ENCODE peak calls at places on chromosomes 2 and 18, in ten cellular contexts. A is K562, B is fibroblast of lung, H is trophoblast cell, S is MM.1S, T is endothelial cell of umbilical vein, I is kidney, K is neural progenitor cell, C is endodermal cell, Y is GM23248. G is an unnamed sample.

GRCh38 chr2:158973111-158973510 is 4.7 kb downstream of the TANC1 start:
- DNase-seq in T (no peak), C (no peak), K (no peak), A (no peak), Y (no peak), S (no peak), H (no peak), B (no peak), I (no peak), G (no peak)

GRCh38 chr2:199273043-199273647 is 184.6 kb downstream of the SATB2 start:
- DNase-seq in T (no peak), H (no peak), A (no peak), B (peak; percentile 84), K (no peak), C (no peak), Y (peak; percentile 77), I (no peak), S (no peak), G (no peak)

GRCh38 chr2:176494949-176495353 is 225.7 kb downstream of the MTX2 start:
- DNase-seq in C (no peak), K (no peak), Y (peak; percentile 54), S (no peak), I (no peak), B (no peak), H (no peak), A (no peak), T (no peak), G (no peak)

GRCh38 chr2:205405752-205406151 is 276.5 kb upstream of the NRP2 start:
- DNase-seq in H (no peak), Y (peak; percentile 85), B (peak; percentile 93), S (no peak), A (no peak), C (no peak), T (peak; percentile 87), K (no peak), I (no peak), G (no peak)

GRCh38 chr2:134371041-134371440 is 117.2 kb downstream of the MGAT5 start:
- DNase-seq in B (no peak), C (no peak), Y (peak; percentile 60), S (no peak), T (no peak), A (no peak), I (no peak), H (no peak), K (no peak), G (no peak)

GRCh38 chr2:112839407-112840067 is 3.0 kb upstream of the IL1B start:
- DNase-seq in I (no peak), Y (peak; percentile 24), A (no peak), H (peak; percentile 42), K (no peak), T (no peak), S (no peak), B (no peak), C (peak; percentile 19), G (no peak)

GRCh38 chr2:112840068-112840445 is 3.5 kb upstream of the IL1B start:
- DNase-seq in Y (no peak), A (no peak), T (no peak), S (no peak), H (no peak), B (no peak), C (no peak), K (no peak), I (no peak), G (no peak)

GRCh38 chr2:39008663-39009062 is 112.2 kb downstream of the SOS1 start:
- DNase-seq in B (peak; percentile 47), I (no peak), S (no peak), Y (peak; percentile 14), C (no peak), T (peak; percentile 17), H (no peak), K (no peak), A (no peak), G (no peak)

DNA sequence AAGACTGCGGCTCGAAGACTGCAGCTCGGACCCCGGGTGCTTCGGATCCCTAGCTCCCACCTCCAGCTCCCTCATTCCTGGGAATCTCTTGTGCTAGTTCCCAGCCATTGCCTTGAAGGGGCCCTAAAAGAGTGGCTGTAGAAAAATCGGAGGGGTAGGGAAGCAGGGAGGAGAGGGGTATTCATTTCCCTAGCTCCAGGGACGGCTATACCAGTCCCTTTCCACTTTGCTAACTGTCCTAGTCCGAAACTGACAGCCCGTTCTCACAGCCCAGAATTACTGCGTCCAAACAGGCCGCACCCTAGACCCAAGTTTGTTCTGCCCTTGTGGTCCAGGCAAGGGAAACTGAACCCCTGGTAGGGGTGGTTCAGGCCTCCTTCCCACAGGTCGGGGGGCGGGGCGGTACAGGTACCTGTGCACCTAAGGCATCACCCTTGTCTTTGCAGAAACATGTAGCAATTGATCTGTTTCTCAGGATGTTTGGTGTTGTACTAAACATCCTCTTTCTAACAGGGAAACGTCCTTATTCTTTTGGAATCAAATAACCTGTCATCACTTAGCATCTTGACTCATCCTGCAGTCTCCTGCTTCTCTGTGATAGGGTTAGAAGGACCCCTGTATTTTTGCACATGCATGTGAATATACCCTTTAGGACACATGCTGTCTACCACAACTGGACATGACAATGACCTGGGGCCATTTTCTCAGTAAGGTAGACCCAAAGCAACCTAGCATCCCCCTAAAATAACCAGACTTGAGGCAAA is 4.0 kb downstream of the EMX1 start:
- DNase-seq in B (no peak), C (peak; percentile 33), S (no peak), K (no peak), Y (no peak), A (no peak), I (no peak), H (no peak), T (no peak), G (no peak)
- H3K9ac ChIP-seq in B (no peak overlapping the region), C (no peak overlapping the region), S (no peak overlapping the region), K (no peak overlapping the region), Y (no peak overlapping the region), A (no peak overlapping the region), I (peak overlapping the region; percentile 59), H (no peak overlapping the region), T (no peak overlapping the region), G (no peak overlapping the region)

DNA sequence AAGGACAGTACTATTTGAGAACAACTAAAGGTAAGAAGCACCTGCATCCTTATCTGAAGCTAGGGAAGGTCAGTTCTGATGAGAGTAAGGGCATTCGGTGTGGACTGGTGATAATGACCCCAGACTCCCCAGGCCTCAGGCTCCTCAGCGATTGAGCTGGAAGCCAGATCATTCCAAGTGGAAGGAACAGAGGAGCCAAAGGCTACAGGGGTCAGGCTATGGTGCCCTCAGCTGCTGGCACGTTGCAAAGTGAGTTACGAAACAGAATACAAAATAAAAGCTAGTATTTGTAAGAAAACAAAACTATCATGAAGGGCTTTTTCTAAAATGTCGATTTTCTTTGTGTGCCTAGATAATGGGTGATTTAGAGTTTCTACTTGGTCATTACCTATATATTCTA is 168.5 kb upstream of the LRRTM1 start:
- DNase-seq in H (no peak), S (no peak), C (no peak), A (no peak), K (no peak), T (no peak), Y (no peak), I (no peak), B (no peak), G (no peak)
- H3K27ac ChIP-seq in H (no peak overlapping the region), S (no peak overlapping the region), C (no peak overlapping the region), A (no peak overlapping the region), K (no peak overlapping the region), T (no peak overlapping the region), Y (no peak overlapping the region), I (no peak overlapping the region), B (no peak overlapping the region), G (no peak overlapping the region)

GRCh38 chr2:144515694-144516416 is 4.1 kb downstream of the ZEB2 start:
- DNase-seq in K (peak; percentile 66), S (no peak), I (peak; percentile 79), T (peak; percentile 64), B (peak; percentile 73), A (peak; percentile 32), H (no peak), Y (peak; percentile 76), C (peak; percentile 73), G (no peak)

GRCh38 chr2:144517825-144518699 is 1.9 kb downstream of the ZEB2 start:
- DNase-seq in S (no peak), B (peak; percentile 48), A (no peak), H (no peak), I (no peak), Y (peak; percentile 64), K (peak; percentile 54), T (no peak), C (peak; percentile 60), G (peak; percentile 49)

GRCh38 chr2:144515425-144515693 is 4.6 kb downstream of the ZEB2 start:
- DNase-seq in H (no peak), A (no peak), T (no peak), Y (no peak), B (no peak), C (no peak), S (no peak), K (no peak), I (no peak), G (no peak)

GRCh38 chr2:144516981-144517824 is 2.7 kb downstream of the ZEB2 start:
- DNase-seq in K (peak; percentile 67), I (peak; percentile 71), A (peak; percentile 62), S (peak; percentile 39), Y (peak; percentile 98), H (peak; percentile 54), T (peak; percentile 83), B (peak; percentile 97), C (peak; percentile 81), G (peak; percentile 66)

DNA sequence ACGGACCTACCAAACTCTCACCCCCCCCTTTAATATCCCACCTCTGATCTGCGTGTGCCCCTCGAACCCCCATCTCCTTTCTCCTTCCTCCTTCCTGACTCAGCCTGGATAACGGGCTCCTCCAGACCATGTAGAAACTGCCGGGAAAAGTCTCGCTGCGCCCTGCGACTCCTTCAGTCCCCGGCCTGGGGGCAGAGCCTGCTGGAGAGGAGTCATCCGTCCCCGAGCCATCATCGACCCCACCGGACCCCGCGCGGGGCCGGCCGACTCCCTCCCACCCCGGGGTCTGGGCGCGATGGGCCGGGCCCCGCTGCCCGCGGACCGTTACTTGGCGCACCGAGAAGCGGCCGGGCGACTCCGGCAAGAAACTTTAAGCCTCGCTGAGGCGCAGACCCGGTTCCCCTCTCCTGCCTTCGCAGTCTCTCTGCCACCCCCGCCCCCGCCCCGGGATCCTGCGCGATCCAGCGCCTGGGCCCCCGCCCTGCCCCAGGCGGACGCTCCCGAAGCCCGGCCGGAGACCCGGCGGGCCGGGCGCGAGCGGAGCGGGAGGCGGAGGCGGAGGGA is 3.4 kb downstream of the ZEB2 start:
- DNase-seq in T (peak; percentile 54), C (peak; percentile 76), H (no peak), I (peak; percentile 71), S (no peak), K (peak; percentile 50), Y (peak; percentile 77), A (no peak), B (peak; percentile 51), G (no peak)
- H3K9ac ChIP-seq in T (peak overlapping the region; percentile 99), C (no peak overlapping the region), H (peak overlapping the region; percentile 3), I (peak overlapping the region; percentile 53), S (no peak overlapping the region), K (peak overlapping the region; percentile 68), Y (peak overlapping the region; percentile 99), A (peak overlapping the region; percentile 97), B (peak overlapping the region; percentile 97), G (peak overlapping the region; percentile 72)

DNA sequence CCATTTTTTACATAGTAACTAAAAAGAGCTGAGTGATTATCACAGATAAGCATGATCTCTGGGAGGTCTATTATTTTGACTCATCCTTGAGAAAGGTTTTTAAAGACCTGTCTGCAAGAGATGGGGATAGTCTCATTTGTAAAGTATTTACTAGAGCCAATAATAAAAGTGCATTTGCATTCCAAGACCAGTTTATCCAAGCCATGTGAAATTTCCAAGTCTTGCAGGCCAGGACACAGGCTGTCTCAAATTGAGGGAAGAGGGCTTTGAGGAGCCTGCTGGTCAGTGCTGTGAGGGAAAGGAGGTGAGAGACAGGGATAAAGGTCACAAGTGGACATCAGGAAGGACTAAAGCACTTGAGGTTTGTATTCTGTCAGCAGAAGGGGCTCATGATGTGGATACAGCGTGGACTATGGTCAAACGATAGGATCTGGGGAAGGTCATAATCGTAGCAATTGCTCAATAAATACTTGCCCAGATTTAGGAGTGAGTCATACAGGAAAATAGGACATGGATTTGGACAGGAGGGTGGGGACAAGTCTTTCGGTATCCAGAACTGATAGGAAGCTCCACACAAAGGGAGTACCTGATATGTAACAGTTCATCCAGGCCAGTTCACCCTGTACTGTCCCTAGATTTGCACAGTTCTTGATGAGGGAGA is 6.6 kb upstream of the CDH2 start:
- DNase-seq in A (no peak), K (no peak), H (peak; percentile 10), C (no peak), B (peak; percentile 65), Y (peak; percentile 60), S (no peak), I (no peak), T (no peak), G (peak; percentile 50)
- H3K27ac ChIP-seq in A (no peak overlapping the region), K (no peak overlapping the region), H (no peak overlapping the region), C (no peak overlapping the region), B (no peak overlapping the region), Y (peak overlapping the region; percentile 36), S (no peak overlapping the region), I (no peak overlapping the region), T (no peak overlapping the region), G (peak overlapping the region; percentile 68)

G was measured in mesendoderm.